ENCODE peak calls at places on chromosomes 16 and 17, in ten cellular contexts. One of them, this sample, is unnamed.

GRCh38 chr16:23557779-23558330 is 328 bp downstream of the UBFD1 start:
- DNase-seq in hypothalamus: no peak
- DNase-seq in T1000: no peak
- DNase-seq in HCT116: no peak
- DNase-seq in T-helper 1 cell: no peak
- DNase-seq in activated CD8-positive, alpha-beta memory T cell treated with anti-CD3 and anti-CD28 coated beads for 4 hours: peak
- DNase-seq in fibroblast of lung: peak
- DNase-seq in brain pericyte: no peak
- DNase-seq in SHP77: no peak
- DNase-seq in KG1: no peak
- DNase-seq in this sample: no peak

GRCh38 chr17:51017270-51017669 is 103.4 kb downstream of the SPAG9 start:
- DNase-seq in hypothalamus: no peak
- DNase-seq in T1000: no peak
- DNase-seq in HCT116: no peak
- DNase-seq in T-helper 1 cell: no peak
- DNase-seq in activated CD8-positive, alpha-beta memory T cell treated with anti-CD3 and anti-CD28 coated beads for 4 hours: no peak
- DNase-seq in fibroblast of lung: no peak
- DNase-seq in brain pericyte: no peak
- DNase-seq in SHP77: no peak
- DNase-seq in KG1: no peak
- DNase-seq in this sample: no peak

GRCh38 chr17:44604149-44605115 is 47.1 kb downstream of the FZD2 start:
- DNase-seq in hypothalamus: no peak
- DNase-seq in T1000: no peak
- DNase-seq in HCT116: no peak
- DNase-seq in T-helper 1 cell: no peak
- DNase-seq in activated CD8-positive, alpha-beta memory T cell treated with anti-CD3 and anti-CD28 coated beads for 4 hours: no peak
- DNase-seq in fibroblast of lung: peak
- DNase-seq in brain pericyte: no peak
- DNase-seq in SHP77: no peak
- DNase-seq in KG1: no peak
- DNase-seq in this sample: no peak

GRCh38 chr16:31181102-31181830 is 1.3 kb downstream of the FUS start:
- DNase-seq in hypothalamus: no peak
- DNase-seq in T1000: no peak
- DNase-seq in HCT116: no peak
- DNase-seq in T-helper 1 cell: no peak
- DNase-seq in activated CD8-positive, alpha-beta memory T cell treated with anti-CD3 and anti-CD28 coated beads for 4 hours: no peak
- DNase-seq in fibroblast of lung: peak
- DNase-seq in brain pericyte: no peak
- DNase-seq in SHP77: no peak
- DNase-seq in KG1: no peak
- DNase-seq in this sample: peak

GRCh38 chr16:30844671-30845449 is 49.0 kb downstream of the BCL7C start:
- DNase-seq in hypothalamus: peak
- DNase-seq in T1000: peak
- DNase-seq in HCT116: peak
- DNase-seq in T-helper 1 cell: peak
- DNase-seq in activated CD8-positive, alpha-beta memory T cell treated with anti-CD3 and anti-CD28 coated beads for 4 hours: peak
- DNase-seq in fibroblast of lung: peak
- DNase-seq in brain pericyte: peak
- DNase-seq in SHP77: peak
- DNase-seq in KG1: peak
- DNase-seq in this sample: peak

GRCh38 chr16:87203060-87203656 is 114.0 kb downstream of the C16orf95 start:
- DNase-seq in hypothalamus: no peak
- DNase-seq in T1000: no peak
- DNase-seq in HCT116: peak
- DNase-seq in T-helper 1 cell: no peak
- DNase-seq in activated CD8-positive, alpha-beta memory T cell treated with anti-CD3 and anti-CD28 coated beads for 4 hours: no peak
- DNase-seq in fibroblast of lung: peak
- DNase-seq in brain pericyte: peak
- DNase-seq in SHP77: peak
- DNase-seq in KG1: peak
- DNase-seq in this sample: peak

GRCh38 chr17:12089809-12090384 is 69.2 kb downstream of the MAP2K4 start:
- DNase-seq in hypothalamus: no peak
- DNase-seq in T1000: no peak
- DNase-seq in HCT116: no peak
- DNase-seq in T-helper 1 cell: no peak
- DNase-seq in activated CD8-positive, alpha-beta memory T cell treated with anti-CD3 and anti-CD28 coated beads for 4 hours: no peak
- DNase-seq in fibroblast of lung: peak
- DNase-seq in brain pericyte: no peak
- DNase-seq in SHP77: peak
- DNase-seq in KG1: no peak
- DNase-seq in this sample: peak

GRCh38 chr16:4601317-4602186 is 13.1 kb downstream of the UBALD1 start:
- DNase-seq in hypothalamus: no peak
- DNase-seq in T1000: no peak
- DNase-seq in HCT116: no peak
- DNase-seq in T-helper 1 cell: no peak
- DNase-seq in activated CD8-positive, alpha-beta memory T cell treated with anti-CD3 and anti-CD28 coated beads for 4 hours: no peak
- DNase-seq in fibroblast of lung: peak
- DNase-seq in brain pericyte: no peak
- DNase-seq in SHP77: no peak
- DNase-seq in KG1: no peak
- DNase-seq in this sample: no peak

GRCh38 chr17:38786372-38786771 is 13.0 kb downstream of the PIP4K2B start:
- DNase-seq in hypothalamus: no peak
- DNase-seq in T1000: no peak
- DNase-seq in HCT116: no peak
- DNase-seq in T-helper 1 cell: no peak
- DNase-seq in activated CD8-positive, alpha-beta memory T cell treated with anti-CD3 and anti-CD28 coated beads for 4 hours: no peak
- DNase-seq in fibroblast of lung: no peak
- DNase-seq in brain pericyte: no peak
- DNase-seq in SHP77: no peak
- DNase-seq in KG1: no peak
- DNase-seq in this sample: no peak

GRCh38 chr17:82292251-82293154 is 19.0 kb upstream of the CSNK1D start:
- DNase-seq in hypothalamus: peak
- DNase-seq in T1000: peak
- DNase-seq in HCT116: peak
- DNase-seq in T-helper 1 cell: peak
- DNase-seq in activated CD8-positive, alpha-beta memory T cell treated with anti-CD3 and anti-CD28 coated beads for 4 hours: peak
- DNase-seq in fibroblast of lung: peak
- DNase-seq in brain pericyte: peak
- DNase-seq in SHP77: peak
- DNase-seq in KG1: peak
- DNase-seq in this sample: peak

GRCh38 chr17:77182205-77182604 is 41.4 kb downstream of the SEC14L1 start:
- DNase-seq in hypothalamus: no peak
- DNase-seq in T1000: no peak
- DNase-seq in HCT116: no peak
- DNase-seq in T-helper 1 cell: no peak
- DNase-seq in activated CD8-positive, alpha-beta memory T cell treated with anti-CD3 and anti-CD28 coated beads for 4 hours: no peak
- DNase-seq in fibroblast of lung: no peak
- DNase-seq in brain pericyte: no peak
- DNase-seq in SHP77: no peak
- DNase-seq in KG1: peak
- DNase-seq in this sample: no peak

GRCh38 chr17:77893144-77894044 is 65.1 kb upstream of the TNRC6C start:
- DNase-seq in hypothalamus: no peak
- DNase-seq in T1000: no peak
- DNase-seq in HCT116: no peak
- DNase-seq in T-helper 1 cell: no peak
- DNase-seq in activated CD8-positive, alpha-beta memory T cell treated with anti-CD3 and anti-CD28 coated beads for 4 hours: no peak
- DNase-seq in fibroblast of lung: no peak
- DNase-seq in brain pericyte: no peak
- DNase-seq in SHP77: no peak
- DNase-seq in KG1: no peak
- DNase-seq in this sample: no peak

GRCh38 chr16:74999683-75000480 is 1.1 kb downstream of the ZNRF1 start:
- DNase-seq in hypothalamus: no peak
- DNase-seq in T1000: no peak
- DNase-seq in HCT116: no peak
- DNase-seq in T-helper 1 cell: peak
- DNase-seq in activated CD8-positive, alpha-beta memory T cell treated with anti-CD3 and anti-CD28 coated beads for 4 hours: no peak
- DNase-seq in fibroblast of lung: peak
- DNase-seq in brain pericyte: no peak
- DNase-seq in SHP77: peak
- DNase-seq in KG1: no peak
- DNase-seq in this sample: no peak

GRCh38 chr17:76547183-76547641 is 7.4 kb downstream of the PRCD start:
- DNase-seq in hypothalamus: no peak
- DNase-seq in T1000: peak
- DNase-seq in HCT116: no peak
- DNase-seq in T-helper 1 cell: peak
- DNase-seq in activated CD8-positive, alpha-beta memory T cell treated with anti-CD3 and anti-CD28 coated beads for 4 hours: peak
- DNase-seq in fibroblast of lung: peak
- DNase-seq in brain pericyte: no peak
- DNase-seq in SHP77: peak
- DNase-seq in KG1: peak
- DNase-seq in this sample: peak

GRCh38 chr16:75550211-75550662 is 5.8 kb downstream of the TMEM231 start:
- DNase-seq in hypothalamus: no peak
- DNase-seq in T1000: no peak
- DNase-seq in HCT116: no peak
- DNase-seq in T-helper 1 cell: no peak
- DNase-seq in activated CD8-positive, alpha-beta memory T cell treated with anti-CD3 and anti-CD28 coated beads for 4 hours: no peak
- DNase-seq in fibroblast of lung: peak
- DNase-seq in brain pericyte: no peak
- DNase-seq in SHP77: peak
- DNase-seq in KG1: no peak
- DNase-seq in this sample: no peak

GRCh38 chr17:44183024-44183423 is 3.7 kb upstream of the TMUB2 start:
- DNase-seq in hypothalamus: no peak
- DNase-seq in T1000: no peak
- DNase-seq in HCT116: no peak
- DNase-seq in T-helper 1 cell: no peak
- DNase-seq in activated CD8-positive, alpha-beta memory T cell treated with anti-CD3 and anti-CD28 coated beads for 4 hours: no peak
- DNase-seq in fibroblast of lung: no peak
- DNase-seq in brain pericyte: no peak
- DNase-seq in SHP77: no peak
- DNase-seq in KG1: no peak
- DNase-seq in this sample: no peak

GRCh38 chr17:73393381-73393780 is 81.6 kb upstream of the CDC42EP4 start:
- DNase-seq in hypothalamus: no peak
- DNase-seq in T1000: no peak
- DNase-seq in HCT116: no peak
- DNase-seq in T-helper 1 cell: no peak
- DNase-seq in activated CD8-positive, alpha-beta memory T cell treated with anti-CD3 and anti-CD28 coated beads for 4 hours: no peak
- DNase-seq in fibroblast of lung: no peak
- DNase-seq in brain pericyte: no peak
- DNase-seq in SHP77: no peak
- DNase-seq in KG1: no peak
- DNase-seq in this sample: no peak

GRCh38 chr16:84198401-84198800 is 7.4 kb downstream of the ADAD2 start:
- DNase-seq in hypothalamus: no peak
- DNase-seq in T1000: peak
- DNase-seq in HCT116: no peak
- DNase-seq in T-helper 1 cell: no peak
- DNase-seq in activated CD8-positive, alpha-beta memory T cell treated with anti-CD3 and anti-CD28 coated beads for 4 hours: no peak
- DNase-seq in fibroblast of lung: peak
- DNase-seq in brain pericyte: peak
- DNase-seq in SHP77: no peak
- DNase-seq in KG1: no peak
- DNase-seq in this sample: peak

GRCh38 chr16:8323153-8323552 is 267.2 kb downstream of the TMEM114 start:
- DNase-seq in hypothalamus: no peak
- DNase-seq in T1000: no peak
- DNase-seq in HCT116: no peak
- DNase-seq in T-helper 1 cell: no peak
- DNase-seq in activated CD8-positive, alpha-beta memory T cell treated with anti-CD3 and anti-CD28 coated beads for 4 hours: no peak
- DNase-seq in fibroblast of lung: no peak
- DNase-seq in brain pericyte: no peak
- DNase-seq in SHP77: no peak
- DNase-seq in KG1: no peak
- DNase-seq in this sample: no peak

GRCh38 chr17:48633266-48633816 is 7.2 kb upstream of the HOXB9 start:
- DNase-seq in hypothalamus: no peak
- DNase-seq in T1000: no peak
- DNase-seq in HCT116: no peak
- DNase-seq in T-helper 1 cell: no peak
- DNase-seq in activated CD8-positive, alpha-beta memory T cell treated with anti-CD3 and anti-CD28 coated beads for 4 hours: no peak
- DNase-seq in fibroblast of lung: no peak
- DNase-seq in brain pericyte: no peak
- DNase-seq in SHP77: no peak
- DNase-seq in KG1: no peak
- DNase-seq in this sample: no peak

GRCh38 chr16:22366371-22366770 is 8.0 kb downstream of the CDR2 start:
- DNase-seq in hypothalamus: no peak
- DNase-seq in T1000: no peak
- DNase-seq in HCT116: no peak
- DNase-seq in T-helper 1 cell: no peak
- DNase-seq in activated CD8-positive, alpha-beta memory T cell treated with anti-CD3 and anti-CD28 coated beads for 4 hours: no peak
- DNase-seq in fibroblast of lung: no peak
- DNase-seq in brain pericyte: no peak
- DNase-seq in SHP77: no peak
- DNase-seq in KG1: no peak
- DNase-seq in this sample: no peak

GRCh38 chr16:64654137-64654652 is 467.7 kb downstream of the CDH11 start:
- DNase-seq in hypothalamus: no peak
- DNase-seq in T1000: no peak
- DNase-seq in HCT116: no peak
- DNase-seq in T-helper 1 cell: no peak
- DNase-seq in activated CD8-positive, alpha-beta memory T cell treated with anti-CD3 and anti-CD28 coated beads for 4 hours: no peak
- DNase-seq in fibroblast of lung: peak
- DNase-seq in brain pericyte: peak
- DNase-seq in SHP77: no peak
- DNase-seq in KG1: no peak
- DNase-seq in this sample: no peak

GRCh38 chr16:57118461-57119084 is 26.2 kb downstream of the CPNE2 start:
- DNase-seq in hypothalamus: no peak
- DNase-seq in T1000: no peak
- DNase-seq in HCT116: no peak
- DNase-seq in T-helper 1 cell: no peak
- DNase-seq in activated CD8-positive, alpha-beta memory T cell treated with anti-CD3 and anti-CD28 coated beads for 4 hours: no peak
- DNase-seq in fibroblast of lung: no peak
- DNase-seq in brain pericyte: no peak
- DNase-seq in SHP77: no peak
- DNase-seq in KG1: no peak
- DNase-seq in this sample: no peak

GRCh38 chr17:50637829-50638571 is 3.3 kb downstream of the ABCC3 start:
- DNase-seq in hypothalamus: no peak
- DNase-seq in T1000: no peak
- DNase-seq in HCT116: no peak
- DNase-seq in T-helper 1 cell: no peak
- DNase-seq in activated CD8-positive, alpha-beta memory T cell treated with anti-CD3 and anti-CD28 coated beads for 4 hours: no peak
- DNase-seq in fibroblast of lung: no peak
- DNase-seq in brain pericyte: no peak
- DNase-seq in SHP77: no peak
- DNase-seq in KG1: no peak
- DNase-seq in this sample: no peak

GRCh38 chr17:11986939-11987329 is 10.3 kb downstream of the ZNF18 start:
- DNase-seq in hypothalamus: no peak
- DNase-seq in T1000: no peak
- DNase-seq in HCT116: peak
- DNase-seq in T-helper 1 cell: no peak
- DNase-seq in activated CD8-positive, alpha-beta memory T cell treated with anti-CD3 and anti-CD28 coated beads for 4 hours: no peak
- DNase-seq in fibroblast of lung: peak
- DNase-seq in brain pericyte: peak
- DNase-seq in SHP77: peak
- DNase-seq in KG1: no peak
- DNase-seq in this sample: peak

GRCh38 chr17:50686494-50687199 is 21.1 kb downstream of the ANKRD40 start:
- DNase-seq in hypothalamus: no peak
- DNase-seq in T1000: no peak
- DNase-seq in HCT116: peak
- DNase-seq in T-helper 1 cell: no peak
- DNase-seq in activated CD8-positive, alpha-beta memory T cell treated with anti-CD3 and anti-CD28 coated beads for 4 hours: no peak
- DNase-seq in fibroblast of lung: peak
- DNase-seq in brain pericyte: no peak
- DNase-seq in SHP77: peak
- DNase-seq in KG1: no peak
- DNase-seq in this sample: peak

GRCh38 chr17:49146620-49147306 is 14.2 kb downstream of the B4GALNT2 start:
- DNase-seq in hypothalamus: no peak
- DNase-seq in T1000: peak
- DNase-seq in HCT116: peak
- DNase-seq in T-helper 1 cell: no peak
- DNase-seq in activated CD8-positive, alpha-beta memory T cell treated with anti-CD3 and anti-CD28 coated beads for 4 hours: no peak
- DNase-seq in fibroblast of lung: peak
- DNase-seq in brain pericyte: peak
- DNase-seq in SHP77: no peak
- DNase-seq in KG1: no peak
- DNase-seq in this sample: peak

GRCh38 chr16:83162791-83163190 is 536.0 kb downstream of the CDH13 start:
- DNase-seq in hypothalamus: no peak
- DNase-seq in T1000: no peak
- DNase-seq in HCT116: no peak
- DNase-seq in T-helper 1 cell: no peak
- DNase-seq in activated CD8-positive, alpha-beta memory T cell treated with anti-CD3 and anti-CD28 coated beads for 4 hours: no peak
- DNase-seq in fibroblast of lung: no peak
- DNase-seq in brain pericyte: no peak
- DNase-seq in SHP77: no peak
- DNase-seq in KG1: no peak
- DNase-seq in this sample: no peak

This sample was measured in foreskin fibroblast.